ENCODE peak calls at places on chromosomes 13 and 19, in seven cellular contexts. One of them, this sample, is unnamed.

GRCh38 chr19:18443831-18444230 is 5.9 kb upstream of the ISYNA1 start:
- DNase-seq in T-helper 9 cell: no peak
- DNase-seq in testis: no peak
- DNase-seq in NCI-H2171: no peak
- DNase-seq in activated CD8-positive, alpha-beta memory T cell treated with anti-CD3 and anti-CD28 coated beads for 1 hour: no peak
- DNase-seq in stimulated activated CD4-positive, alpha-beta T cell treated with anti-CD3 and anti-CD28 coated beads, Interleukin-2, amount 100 ng/mL, for 48 hours: no peak
- DNase-seq in left cardiac atrium: no peak
- DNase-seq in this sample: no peak

GRCh38 chr13:98285317-98285716 is 108.2 kb upstream of the RNF113B start:
- DNase-seq in activated CD8-positive, alpha-beta memory T cell treated with anti-CD3 and anti-CD28 coated beads for 1 hour: no peak
- DNase-seq in T-helper 9 cell: no peak
- DNase-seq in NCI-H2171: peak; percentile 71
- DNase-seq in left cardiac atrium: no peak
- DNase-seq in stimulated activated CD4-positive, alpha-beta T cell treated with anti-CD3 and anti-CD28 coated beads, Interleukin-2, amount 100 ng/mL, for 48 hours: no peak
- DNase-seq in testis: no peak
- DNase-seq in this sample: no peak

GRCh38 chr19:55080915-55081772 is 5.5 kb downstream of the EPS8L1 start:
- DNase-seq in stimulated activated CD4-positive, alpha-beta T cell treated with anti-CD3 and anti-CD28 coated beads, Interleukin-2, amount 100 ng/mL, for 48 hours: peak; percentile 90
- DNase-seq in activated CD8-positive, alpha-beta memory T cell treated with anti-CD3 and anti-CD28 coated beads for 1 hour: peak; percentile 79
- DNase-seq in testis: peak; percentile 82
- DNase-seq in NCI-H2171: peak; percentile 52
- DNase-seq in left cardiac atrium: peak; percentile 74
- DNase-seq in T-helper 9 cell: peak; percentile 86
- DNase-seq in this sample: peak; percentile 65

GRCh38 chr13:95573226-95573625 is 20.7 kb downstream of the CLDN10 start:
- DNase-seq in T-helper 9 cell: no peak
- DNase-seq in testis: no peak
- DNase-seq in stimulated activated CD4-positive, alpha-beta T cell treated with anti-CD3 and anti-CD28 coated beads, Interleukin-2, amount 100 ng/mL, for 48 hours: no peak
- DNase-seq in activated CD8-positive, alpha-beta memory T cell treated with anti-CD3 and anti-CD28 coated beads for 1 hour: no peak
- DNase-seq in left cardiac atrium: no peak
- DNase-seq in NCI-H2171: no peak
- DNase-seq in this sample: no peak

GRCh38 chr13:35687336-35687735 is 210.8 kb upstream of the MAB21L1 start:
- DNase-seq in NCI-H2171: no peak
- DNase-seq in activated CD8-positive, alpha-beta memory T cell treated with anti-CD3 and anti-CD28 coated beads for 1 hour: no peak
- DNase-seq in stimulated activated CD4-positive, alpha-beta T cell treated with anti-CD3 and anti-CD28 coated beads, Interleukin-2, amount 100 ng/mL, for 48 hours: no peak
- DNase-seq in T-helper 9 cell: no peak
- DNase-seq in left cardiac atrium: no peak
- DNase-seq in testis: no peak
- DNase-seq in this sample: no peak

GRCh38 chr19:8569066-8569761 is 8.0 kb downstream of the MYO1F start:
- DNase-seq in activated CD8-positive, alpha-beta memory T cell treated with anti-CD3 and anti-CD28 coated beads for 1 hour: peak; percentile 46
- DNase-seq in NCI-H2171: no peak
- DNase-seq in T-helper 9 cell: peak; percentile 56
- DNase-seq in left cardiac atrium: peak; percentile 36
- DNase-seq in stimulated activated CD4-positive, alpha-beta T cell treated with anti-CD3 and anti-CD28 coated beads, Interleukin-2, amount 100 ng/mL, for 48 hours: peak; percentile 31
- DNase-seq in testis: peak; percentile 24
- DNase-seq in this sample: no peak

GRCh38 chr13:63901630-63902029 is 2486.0 kb upstream of the PCDH20 start:
- DNase-seq in left cardiac atrium: no peak
- DNase-seq in stimulated activated CD4-positive, alpha-beta T cell treated with anti-CD3 and anti-CD28 coated beads, Interleukin-2, amount 100 ng/mL, for 48 hours: no peak
- DNase-seq in testis: no peak
- DNase-seq in NCI-H2171: no peak
- DNase-seq in T-helper 9 cell: no peak
- DNase-seq in activated CD8-positive, alpha-beta memory T cell treated with anti-CD3 and anti-CD28 coated beads for 1 hour: no peak
- DNase-seq in this sample: no peak

GRCh38 chr13:80783926-80784325 is 443.0 kb upstream of the SPRY2 start:
- DNase-seq in T-helper 9 cell: no peak
- DNase-seq in NCI-H2171: no peak
- DNase-seq in testis: no peak
- DNase-seq in stimulated activated CD4-positive, alpha-beta T cell treated with anti-CD3 and anti-CD28 coated beads, Interleukin-2, amount 100 ng/mL, for 48 hours: no peak
- DNase-seq in left cardiac atrium: no peak
- DNase-seq in activated CD8-positive, alpha-beta memory T cell treated with anti-CD3 and anti-CD28 coated beads for 1 hour: no peak
- DNase-seq in this sample: peak; percentile 75

GRCh38 chr13:110280996-110281688 is 25.8 kb downstream of the COL4A1 start:
- DNase-seq in T-helper 9 cell: no peak
- DNase-seq in activated CD8-positive, alpha-beta memory T cell treated with anti-CD3 and anti-CD28 coated beads for 1 hour: no peak
- DNase-seq in testis: peak; percentile 48
- DNase-seq in left cardiac atrium: no peak
- DNase-seq in stimulated activated CD4-positive, alpha-beta T cell treated with anti-CD3 and anti-CD28 coated beads, Interleukin-2, amount 100 ng/mL, for 48 hours: no peak
- DNase-seq in NCI-H2171: no peak
- DNase-seq in this sample: no peak

GRCh38 chr13:75870397-75870801 is 234.3 kb downstream of the LMO7 start:
- DNase-seq in T-helper 9 cell: no peak
- DNase-seq in NCI-H2171: peak; percentile 4
- DNase-seq in testis: no peak
- DNase-seq in left cardiac atrium: no peak
- DNase-seq in activated CD8-positive, alpha-beta memory T cell treated with anti-CD3 and anti-CD28 coated beads for 1 hour: no peak
- DNase-seq in stimulated activated CD4-positive, alpha-beta T cell treated with anti-CD3 and anti-CD28 coated beads, Interleukin-2, amount 100 ng/mL, for 48 hours: no peak
- DNase-seq in this sample: peak; percentile 29

GRCh38 chr13:48600374-48601364 is 53.1 kb upstream of the CYSLTR2 start:
- DNase-seq in T-helper 9 cell: no peak
- DNase-seq in left cardiac atrium: peak; percentile 25
- DNase-seq in NCI-H2171: no peak
- DNase-seq in activated CD8-positive, alpha-beta memory T cell treated with anti-CD3 and anti-CD28 coated beads for 1 hour: no peak
- DNase-seq in stimulated activated CD4-positive, alpha-beta T cell treated with anti-CD3 and anti-CD28 coated beads, Interleukin-2, amount 100 ng/mL, for 48 hours: no peak
- DNase-seq in testis: peak; percentile 62
- DNase-seq in this sample: peak; percentile 29

GRCh38 chr19:3451451-3451866 is 28.9 kb downstream of the SMIM24 start:
- DNase-seq in T-helper 9 cell: no peak
- DNase-seq in NCI-H2171: peak; percentile 60
- DNase-seq in left cardiac atrium: no peak
- DNase-seq in testis: no peak
- DNase-seq in activated CD8-positive, alpha-beta memory T cell treated with anti-CD3 and anti-CD28 coated beads for 1 hour: no peak
- DNase-seq in stimulated activated CD4-positive, alpha-beta T cell treated with anti-CD3 and anti-CD28 coated beads, Interleukin-2, amount 100 ng/mL, for 48 hours: no peak
- DNase-seq in this sample: no peak

GRCh38 chr19:29612801-29613595 is 6.9 kb downstream of the POP4 start:
- DNase-seq in stimulated activated CD4-positive, alpha-beta T cell treated with anti-CD3 and anti-CD28 coated beads, Interleukin-2, amount 100 ng/mL, for 48 hours: no peak
- DNase-seq in left cardiac atrium: no peak
- DNase-seq in testis: peak; percentile 87
- DNase-seq in activated CD8-positive, alpha-beta memory T cell treated with anti-CD3 and anti-CD28 coated beads for 1 hour: no peak
- DNase-seq in NCI-H2171: no peak
- DNase-seq in T-helper 9 cell: no peak
- DNase-seq in this sample: no peak

GRCh38 chr13:79237981-79238380 is 168.1 kb downstream of the RBM26 start:
- DNase-seq in testis: no peak
- DNase-seq in T-helper 9 cell: no peak
- DNase-seq in stimulated activated CD4-positive, alpha-beta T cell treated with anti-CD3 and anti-CD28 coated beads, Interleukin-2, amount 100 ng/mL, for 48 hours: no peak
- DNase-seq in activated CD8-positive, alpha-beta memory T cell treated with anti-CD3 and anti-CD28 coated beads for 1 hour: no peak
- DNase-seq in left cardiac atrium: no peak
- DNase-seq in NCI-H2171: no peak
- DNase-seq in this sample: no peak

GRCh38 chr19:45153339-45154063 is 7.3 kb downstream of the NKPD1 start:
- DNase-seq in stimulated activated CD4-positive, alpha-beta T cell treated with anti-CD3 and anti-CD28 coated beads, Interleukin-2, amount 100 ng/mL, for 48 hours: peak; percentile 34
- DNase-seq in T-helper 9 cell: peak; percentile 26
- DNase-seq in left cardiac atrium: peak; percentile 63
- DNase-seq in activated CD8-positive, alpha-beta memory T cell treated with anti-CD3 and anti-CD28 coated beads for 1 hour: peak; percentile 6
- DNase-seq in testis: peak; percentile 69
- DNase-seq in NCI-H2171: peak; percentile 42
- DNase-seq in this sample: no peak

GRCh38 chr19:49881672-49882394 is 4.3 kb downstream of the TBC1D17 start:
- DNase-seq in testis: peak; percentile 88
- DNase-seq in NCI-H2171: no peak
- DNase-seq in left cardiac atrium: peak; percentile 20
- DNase-seq in activated CD8-positive, alpha-beta memory T cell treated with anti-CD3 and anti-CD28 coated beads for 1 hour: no peak
- DNase-seq in stimulated activated CD4-positive, alpha-beta T cell treated with anti-CD3 and anti-CD28 coated beads, Interleukin-2, amount 100 ng/mL, for 48 hours: no peak
- DNase-seq in T-helper 9 cell: no peak
- DNase-seq in this sample: no peak

GRCh38 chr19:39568604-39569003 is 28.6 kb upstream of the EID2 start:
- DNase-seq in NCI-H2171: no peak
- DNase-seq in stimulated activated CD4-positive, alpha-beta T cell treated with anti-CD3 and anti-CD28 coated beads, Interleukin-2, amount 100 ng/mL, for 48 hours: no peak
- DNase-seq in testis: no peak
- DNase-seq in activated CD8-positive, alpha-beta memory T cell treated with anti-CD3 and anti-CD28 coated beads for 1 hour: no peak
- DNase-seq in T-helper 9 cell: no peak
- DNase-seq in left cardiac atrium: no peak
- DNase-seq in this sample: no peak

GRCh38 chr13:75650991-75651390 is 14.9 kb downstream of the LMO7 start:
- DNase-seq in T-helper 9 cell: no peak
- DNase-seq in stimulated activated CD4-positive, alpha-beta T cell treated with anti-CD3 and anti-CD28 coated beads, Interleukin-2, amount 100 ng/mL, for 48 hours: no peak
- DNase-seq in testis: no peak
- DNase-seq in NCI-H2171: no peak
- DNase-seq in activated CD8-positive, alpha-beta memory T cell treated with anti-CD3 and anti-CD28 coated beads for 1 hour: no peak
- DNase-seq in left cardiac atrium: no peak
- DNase-seq in this sample: no peak

GRCh38 chr13:110731072-110731471 is 17.6 kb downstream of the ING1 start:
- DNase-seq in activated CD8-positive, alpha-beta memory T cell treated with anti-CD3 and anti-CD28 coated beads for 1 hour: no peak
- DNase-seq in left cardiac atrium: no peak
- DNase-seq in testis: no peak
- DNase-seq in NCI-H2171: no peak
- DNase-seq in T-helper 9 cell: no peak
- DNase-seq in stimulated activated CD4-positive, alpha-beta T cell treated with anti-CD3 and anti-CD28 coated beads, Interleukin-2, amount 100 ng/mL, for 48 hours: no peak
- DNase-seq in this sample: no peak

GRCh38 chr19:11203194-11204075 is 6.1 kb upstream of the KANK2 start:
- DNase-seq in activated CD8-positive, alpha-beta memory T cell treated with anti-CD3 and anti-CD28 coated beads for 1 hour: peak; percentile 23
- DNase-seq in left cardiac atrium: peak; percentile 87
- DNase-seq in testis: peak; percentile 88
- DNase-seq in T-helper 9 cell: peak; percentile 41
- DNase-seq in stimulated activated CD4-positive, alpha-beta T cell treated with anti-CD3 and anti-CD28 coated beads, Interleukin-2, amount 100 ng/mL, for 48 hours: peak; percentile 34
- DNase-seq in NCI-H2171: no peak
- DNase-seq in this sample: peak; percentile 50

GRCh38 chr13:24280722-24281121 is 28.7 kb upstream of the C1QTNF9 start:
- DNase-seq in T-helper 9 cell: no peak
- DNase-seq in testis: no peak
- DNase-seq in NCI-H2171: no peak
- DNase-seq in activated CD8-positive, alpha-beta memory T cell treated with anti-CD3 and anti-CD28 coated beads for 1 hour: no peak
- DNase-seq in left cardiac atrium: no peak
- DNase-seq in stimulated activated CD4-positive, alpha-beta T cell treated with anti-CD3 and anti-CD28 coated beads, Interleukin-2, amount 100 ng/mL, for 48 hours: no peak
- DNase-seq in this sample: no peak

GRCh38 chr19:2823646-2824045 is 4.0 kb downstream of the ZNF554 start:
- DNase-seq in T-helper 9 cell: no peak
- DNase-seq in activated CD8-positive, alpha-beta memory T cell treated with anti-CD3 and anti-CD28 coated beads for 1 hour: no peak
- DNase-seq in left cardiac atrium: no peak
- DNase-seq in testis: no peak
- DNase-seq in NCI-H2171: no peak
- DNase-seq in stimulated activated CD4-positive, alpha-beta T cell treated with anti-CD3 and anti-CD28 coated beads, Interleukin-2, amount 100 ng/mL, for 48 hours: no peak
- DNase-seq in this sample: no peak

GRCh38 chr19:42249769-42250168 is 5.2 kb downstream of the ERF start:
- DNase-seq in NCI-H2171: no peak
- DNase-seq in T-helper 9 cell: no peak
- DNase-seq in testis: no peak
- DNase-seq in left cardiac atrium: no peak
- DNase-seq in activated CD8-positive, alpha-beta memory T cell treated with anti-CD3 and anti-CD28 coated beads for 1 hour: no peak
- DNase-seq in stimulated activated CD4-positive, alpha-beta T cell treated with anti-CD3 and anti-CD28 coated beads, Interleukin-2, amount 100 ng/mL, for 48 hours: no peak
- DNase-seq in this sample: no peak

GRCh38 chr13:50224534-50224933 is 209.3 kb downstream of the KCNRG start:
- DNase-seq in NCI-H2171: no peak
- DNase-seq in T-helper 9 cell: no peak
- DNase-seq in activated CD8-positive, alpha-beta memory T cell treated with anti-CD3 and anti-CD28 coated beads for 1 hour: no peak
- DNase-seq in left cardiac atrium: no peak
- DNase-seq in testis: no peak
- DNase-seq in stimulated activated CD4-positive, alpha-beta T cell treated with anti-CD3 and anti-CD28 coated beads, Interleukin-2, amount 100 ng/mL, for 48 hours: no peak
- DNase-seq in this sample: no peak

GRCh38 chr13:62760724-62761123 is 1345.1 kb upstream of the PCDH20 start:
- DNase-seq in left cardiac atrium: no peak
- DNase-seq in testis: no peak
- DNase-seq in NCI-H2171: no peak
- DNase-seq in stimulated activated CD4-positive, alpha-beta T cell treated with anti-CD3 and anti-CD28 coated beads, Interleukin-2, amount 100 ng/mL, for 48 hours: no peak
- DNase-seq in T-helper 9 cell: no peak
- DNase-seq in activated CD8-positive, alpha-beta memory T cell treated with anti-CD3 and anti-CD28 coated beads for 1 hour: no peak
- DNase-seq in this sample: no peak

GRCh38 chr13:21015284-21015683 is 46.1 kb downstream of the LATS2 start:
- DNase-seq in NCI-H2171: no peak
- DNase-seq in activated CD8-positive, alpha-beta memory T cell treated with anti-CD3 and anti-CD28 coated beads for 1 hour: no peak
- DNase-seq in T-helper 9 cell: no peak
- DNase-seq in testis: no peak
- DNase-seq in stimulated activated CD4-positive, alpha-beta T cell treated with anti-CD3 and anti-CD28 coated beads, Interleukin-2, amount 100 ng/mL, for 48 hours: no peak
- DNase-seq in left cardiac atrium: no peak
- DNase-seq in this sample: no peak

GRCh38 chr13:32314968-32315254 is 252 bp downstream of the ZAR1L start:
- DNase-seq in stimulated activated CD4-positive, alpha-beta T cell treated with anti-CD3 and anti-CD28 coated beads, Interleukin-2, amount 100 ng/mL, for 48 hours: peak; percentile 49
- DNase-seq in testis: peak; percentile 64
- DNase-seq in T-helper 9 cell: peak; percentile 38
- DNase-seq in left cardiac atrium: no peak
- DNase-seq in NCI-H2171: no peak
- DNase-seq in activated CD8-positive, alpha-beta memory T cell treated with anti-CD3 and anti-CD28 coated beads for 1 hour: peak; percentile 33
- DNase-seq in this sample: peak; percentile 41

GRCh38 chr13:28250542-28250941 is 112.2 kb downstream of the PAN3 start:
- DNase-seq in activated CD8-positive, alpha-beta memory T cell treated with anti-CD3 and anti-CD28 coated beads for 1 hour: no peak
- DNase-seq in testis: no peak
- DNase-seq in T-helper 9 cell: no peak
- DNase-seq in NCI-H2171: no peak
- DNase-seq in stimulated activated CD4-positive, alpha-beta T cell treated with anti-CD3 and anti-CD28 coated beads, Interleukin-2, amount 100 ng/mL, for 48 hours: no peak
- DNase-seq in left cardiac atrium: no peak
- DNase-seq in this sample: no peak

This sample was measured in cerebellar cortex.